ENCODE peak calls at places on chromosomes 4 and X, in nine cellular contexts. W is AG20443, L is fibroblast of mammary gland, I is HS-5, H is EL, Y is left ventricle myocardium inferior, V is globus pallidus, E is ascending aorta, J is KBM-7. O is an unnamed sample.

GRCh38 chr4:16217300-16218051 is 8.8 kb downstream of the TAPT1 start:
- DNase-seq in V (no peak), W (no peak), H (no peak), L (no peak), I (no peak), Y (no peak), J (no peak), E (no peak), O (no peak)

GRCh38 chr4:13368262-13368661 is 115.9 kb downstream of the RAB28 start:
- DNase-seq in I (no peak), E (no peak), W (no peak), J (no peak), Y (no peak), V (no peak), L (no peak), H (no peak), O (no peak)

GRCh38 chr4:127188847-127189246 is 443.9 kb upstream of the INTU start:
- DNase-seq in V (no peak), W (no peak), E (no peak), L (peak; percentile 33), I (no peak), J (peak; percentile 13), H (peak; percentile 4), Y (no peak), O (no peak)

GRCh38 chr4:8589831-8590545 is 2.6 kb upstream of the CPZ start:
- DNase-seq in V (no peak), H (peak; percentile 83), W (peak; percentile 83), E (no peak), J (no peak), Y (no peak), I (no peak), L (no peak), O (no peak)

GRCh38 chrX:17374619-17375360 is at the start of gene NHS:
- DNase-seq in J (peak; percentile 9), H (peak; percentile 77), Y (peak; percentile 62), W (peak; percentile 89), E (peak; percentile 83), I (no peak), V (peak; percentile 9), L (peak; percentile 62), O (peak; percentile 49)

GRCh38 chr4:88613417-88613875 is 21.2 kb downstream of the HERC3 start:
- DNase-seq in W (no peak), V (no peak), L (no peak), I (no peak), J (peak; percentile 67), H (no peak), E (no peak), Y (no peak), O (no peak)

GRCh38 chrX:9312922-9313867 is 151.7 kb upstream of the TBL1X start:
- DNase-seq in H (peak; percentile 6), L (no peak), E (no peak), I (no peak), J (peak; percentile 63), Y (peak; percentile 31), V (no peak), W (no peak), O (no peak)

GRCh38 chr4:142366821-142367220 is 479.3 kb downstream of the INPP4B start:
- DNase-seq in W (no peak), H (no peak), L (no peak), I (no peak), V (no peak), J (peak; percentile 12), E (no peak), Y (no peak), O (no peak)

GRCh38 chr4:48653217-48654014 is 126.7 kb downstream of the FRYL start:
- DNase-seq in I (no peak), V (peak; percentile 91), W (peak; percentile 35), J (peak; percentile 41), E (peak; percentile 70), H (peak; percentile 46), Y (peak; percentile 57), L (peak; percentile 82), O (no peak)

GRCh38 chr4:40202474-40202873 is 5.6 kb downstream of the RHOH start:
- DNase-seq in E (no peak), L (no peak), V (no peak), I (no peak), W (no peak), Y (no peak), J (no peak), H (no peak), O (no peak)

GRCh38 chr4:17773125-17773698 is 8.2 kb downstream of the FAM184B start:
- DNase-seq in L (no peak), E (no peak), Y (no peak), W (no peak), I (no peak), H (no peak), J (no peak), V (no peak), O (no peak)

GRCh38 chrX:83160096-83160495 is 348.0 kb upstream of the POU3F4 start:
- DNase-seq in V (no peak), L (no peak), Y (no peak), W (no peak), J (no peak), I (no peak), H (no peak), E (no peak), O (no peak)

GRCh38 chr4:8315343-8316250 is 46.0 kb downstream of the HTRA3 start:
- DNase-seq in Y (peak; percentile 32), I (peak; percentile 66), E (peak; percentile 77), L (peak; percentile 75), W (peak; percentile 95), H (peak; percentile 85), J (no peak), V (no peak), O (peak; percentile 83)

GRCh38 chr4:167238226-167238625 is 3.9 kb upstream of the SPOCK3 start:
- DNase-seq in E (no peak), I (no peak), H (no peak), Y (no peak), W (no peak), L (no peak), J (no peak), V (no peak), O (no peak)

GRCh38 chrX:137432609-137433008 is 133.3 kb upstream of the ZIC3 start:
- DNase-seq in Y (no peak), V (peak; percentile 1), W (no peak), I (no peak), E (no peak), J (peak; percentile 47), L (no peak), H (no peak), O (no peak)

GRCh38 chr4:54658321-54659093 is 750 bp downstream of the KIT start:
- DNase-seq in I (peak; percentile 10), H (peak; percentile 68), L (peak; percentile 17), Y (peak; percentile 52), W (peak; percentile 72), J (peak; percentile 84), E (peak; percentile 71), V (peak; percentile 49), O (peak; percentile 15)

GRCh38 chrX:22526339-22526738 is 253.6 kb downstream of the CBLL2 start:
- DNase-seq in E (no peak), Y (no peak), V (no peak), J (peak; percentile 32), L (peak; percentile 83), I (peak; percentile 67), W (peak; percentile 63), H (peak; percentile 77), O (peak; percentile 52)

GRCh38 chr4:15427126-15427525 is 707 bp upstream of the C1QTNF7 start:
- DNase-seq in J (no peak), E (no peak), Y (no peak), I (no peak), V (no peak), W (no peak), L (peak; percentile 14), H (no peak), O (no peak)

GRCh38 chrX:130211415-130212186 is 39.8 kb downstream of the RAB33A start:
- DNase-seq in E (no peak), L (no peak), J (no peak), Y (no peak), H (no peak), V (no peak), W (no peak), I (no peak), O (no peak)

GRCh38 chrX:18252644-18253359 is 32.1 kb upstream of the BEND2 start:
- DNase-seq in V (no peak), I (no peak), W (no peak), H (peak; percentile 1), L (peak; percentile 12), J (no peak), E (no peak), Y (no peak), O (no peak)

O was measured in kidney glomerular epithelial cell.